ENCODE peak calls at places on chromosomes 7 and 10, in nine cellular contexts. One of them, this sample, is unnamed. For H3K4me1, the result is how much of the 10 kb centered on the place peaks cover.

GRCh38 chr10:86295791-86296190 is 70.8 kb downstream of the GRID1 start:
- DNase-seq in H1: peak
- DNase-seq in GM23338: no peak
- DNase-seq in CD8-positive, alpha-beta memory T cell: no peak
- DNase-seq in thoracic aorta: no peak
- DNase-seq in sigmoid colon: peak
- DNase-seq in CD8-positive, alpha-beta T cell: no peak
- DNase-seq in lower lobe of right lung: no peak
- DNase-seq in psoas muscle: no peak
- DNase-seq in this sample: peak

GRCh38 chr10:102675887-102676616 is 31.8 kb downstream of the TRIM8 start:
- DNase-seq in CD8-positive, alpha-beta T cell: no peak
- DNase-seq in lower lobe of right lung: no peak
- DNase-seq in CD8-positive, alpha-beta memory T cell: no peak
- DNase-seq in thoracic aorta: no peak
- DNase-seq in GM23338: no peak
- DNase-seq in H1: no peak
- DNase-seq in psoas muscle: no peak
- DNase-seq in sigmoid colon: peak
- DNase-seq in this sample: no peak

GRCh38 chr7:117269417-117269816 is 53.4 kb downstream of the WNT2 start:
- DNase-seq in CD8-positive, alpha-beta T cell: no peak
- DNase-seq in lower lobe of right lung: no peak
- DNase-seq in sigmoid colon: no peak
- DNase-seq in CD8-positive, alpha-beta memory T cell: no peak
- DNase-seq in H1: no peak
- DNase-seq in psoas muscle: no peak
- DNase-seq in GM23338: no peak
- DNase-seq in thoracic aorta: no peak
- DNase-seq in this sample: no peak

GRCh38 chr7:4189151-4189570 is 492.9 kb upstream of the FOXK1 start:
- DNase-seq in CD8-positive, alpha-beta memory T cell: no peak
- DNase-seq in lower lobe of right lung: peak
- DNase-seq in CD8-positive, alpha-beta T cell: no peak
- DNase-seq in thoracic aorta: peak
- DNase-seq in sigmoid colon: peak
- DNase-seq in psoas muscle: peak
- DNase-seq in GM23338: no peak
- DNase-seq in H1: no peak
- DNase-seq in this sample: peak

GRCh38 chr10:27741173-27742091 is 4.2 kb downstream of the MKX start:
- DNase-seq in CD8-positive, alpha-beta memory T cell: no peak
- DNase-seq in sigmoid colon: peak
- DNase-seq in psoas muscle: peak
- DNase-seq in lower lobe of right lung: no peak
- DNase-seq in CD8-positive, alpha-beta T cell: no peak
- DNase-seq in GM23338: peak
- DNase-seq in H1: peak
- DNase-seq in thoracic aorta: no peak
- DNase-seq in this sample: peak

GRCh38 chr10:114350751-114351150 is 53.6 kb downstream of the AFAP1L2 start:
- DNase-seq in CD8-positive, alpha-beta T cell: no peak
- DNase-seq in GM23338: peak
- DNase-seq in CD8-positive, alpha-beta memory T cell: no peak
- DNase-seq in thoracic aorta: no peak
- DNase-seq in sigmoid colon: no peak
- DNase-seq in lower lobe of right lung: no peak
- DNase-seq in psoas muscle: no peak
- DNase-seq in H1: no peak
- DNase-seq in this sample: no peak

GRCh38 chr10:28241766-28242399 is 61.0 kb downstream of the MPP7 start:
- DNase-seq in lower lobe of right lung: no peak
- DNase-seq in thoracic aorta: no peak
- DNase-seq in CD8-positive, alpha-beta T cell: peak
- DNase-seq in sigmoid colon: no peak
- DNase-seq in GM23338: peak
- DNase-seq in CD8-positive, alpha-beta memory T cell: peak
- DNase-seq in H1: no peak
- DNase-seq in psoas muscle: no peak
- DNase-seq in this sample: no peak

GRCh38 chr10:43461950-43462349 is 25.0 kb downstream of the ZNF487 start:
- DNase-seq in GM23338: peak
- DNase-seq in psoas muscle: no peak
- DNase-seq in CD8-positive, alpha-beta memory T cell: peak
- DNase-seq in sigmoid colon: no peak
- DNase-seq in lower lobe of right lung: no peak
- DNase-seq in CD8-positive, alpha-beta T cell: no peak
- DNase-seq in thoracic aorta: no peak
- DNase-seq in H1: no peak
- DNase-seq in this sample: no peak

GRCh38 chr7:73341877-73342276 is 13.9 kb downstream of the FKBP6 start:
- DNase-seq in H1: no peak
- DNase-seq in CD8-positive, alpha-beta T cell: no peak
- DNase-seq in sigmoid colon: no peak
- DNase-seq in psoas muscle: no peak
- DNase-seq in CD8-positive, alpha-beta memory T cell: no peak
- DNase-seq in lower lobe of right lung: no peak
- DNase-seq in thoracic aorta: no peak
- DNase-seq in GM23338: no peak
- DNase-seq in this sample: no peak

GRCh38 chr7:73342645-73343044 is 14.7 kb downstream of the FKBP6 start:
- DNase-seq in CD8-positive, alpha-beta T cell: no peak
- DNase-seq in H1: no peak
- DNase-seq in psoas muscle: no peak
- DNase-seq in sigmoid colon: no peak
- DNase-seq in thoracic aorta: no peak
- DNase-seq in GM23338: peak
- DNase-seq in lower lobe of right lung: no peak
- DNase-seq in CD8-positive, alpha-beta memory T cell: no peak
- DNase-seq in this sample: no peak

GRCh38 chr7:73343671-73344380 is 15.9 kb downstream of the FKBP6 start:
- DNase-seq in H1: no peak
- DNase-seq in CD8-positive, alpha-beta T cell: no peak
- DNase-seq in sigmoid colon: no peak
- DNase-seq in psoas muscle: no peak
- DNase-seq in CD8-positive, alpha-beta memory T cell: no peak
- DNase-seq in GM23338: no peak
- DNase-seq in lower lobe of right lung: no peak
- DNase-seq in thoracic aorta: no peak
- DNase-seq in this sample: no peak

GRCh38 chr7:73338321-73338720 is 10.4 kb downstream of the FKBP6 start:
- DNase-seq in CD8-positive, alpha-beta memory T cell: no peak
- DNase-seq in H1: no peak
- DNase-seq in GM23338: no peak
- DNase-seq in sigmoid colon: no peak
- DNase-seq in thoracic aorta: no peak
- DNase-seq in CD8-positive, alpha-beta T cell: no peak
- DNase-seq in lower lobe of right lung: no peak
- DNase-seq in psoas muscle: no peak
- DNase-seq in this sample: no peak

GRCh38 chr7:73340514-73340913 is 12.6 kb downstream of the FKBP6 start:
- DNase-seq in thoracic aorta: no peak
- DNase-seq in CD8-positive, alpha-beta T cell: no peak
- DNase-seq in psoas muscle: no peak
- DNase-seq in H1: no peak
- DNase-seq in GM23338: peak
- DNase-seq in CD8-positive, alpha-beta memory T cell: no peak
- DNase-seq in lower lobe of right lung: no peak
- DNase-seq in sigmoid colon: no peak
- DNase-seq in this sample: no peak
- H3K4me1 ChIP-seq in thoracic aorta: under half
- H3K4me1 ChIP-seq in CD8-positive, alpha-beta T cell: under half
- H3K4me1 ChIP-seq in psoas muscle: under half
- H3K4me1 ChIP-seq in H1: under half
- H3K4me1 ChIP-seq in GM23338: under half
- H3K4me1 ChIP-seq in CD8-positive, alpha-beta memory T cell: under half
- H3K4me1 ChIP-seq in lower lobe of right lung: under half
- H3K4me1 ChIP-seq in sigmoid colon: under half
- H3K4me1 ChIP-seq in this sample: under half

DNA sequence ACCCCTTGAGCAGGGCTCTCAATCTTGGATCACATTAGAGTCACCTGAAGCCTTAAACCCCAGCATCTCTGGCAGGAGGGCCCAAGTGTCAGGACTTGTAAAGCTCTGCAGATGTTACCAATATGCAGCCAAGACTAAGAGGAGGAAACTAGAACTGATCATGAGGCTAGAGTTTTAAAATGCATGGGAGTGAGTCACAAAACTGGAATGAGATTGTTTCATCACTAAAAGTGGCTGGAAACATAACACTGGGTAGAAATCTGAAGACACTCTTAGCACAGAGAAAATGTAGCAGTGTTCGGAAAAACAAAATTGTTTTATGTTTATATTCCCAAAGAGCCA is 63.3 kb upstream of the GHITM start:
- DNase-seq in CD8-positive, alpha-beta T cell: no peak
- DNase-seq in GM23338: no peak
- DNase-seq in thoracic aorta: no peak
- DNase-seq in sigmoid colon: peak
- DNase-seq in psoas muscle: no peak
- DNase-seq in CD8-positive, alpha-beta memory T cell: no peak
- DNase-seq in H1: no peak
- DNase-seq in lower lobe of right lung: no peak
- DNase-seq in this sample: no peak
- H3K27ac ChIP-seq in CD8-positive, alpha-beta T cell: no peak
- H3K27ac ChIP-seq in GM23338: no peak
- H3K27ac ChIP-seq in thoracic aorta: no peak
- H3K27ac ChIP-seq in sigmoid colon: peak
- H3K27ac ChIP-seq in psoas muscle: peak
- H3K27ac ChIP-seq in CD8-positive, alpha-beta memory T cell: no peak
- H3K27ac ChIP-seq in H1: no peak
- H3K27ac ChIP-seq in lower lobe of right lung: no peak
- H3K27ac ChIP-seq in this sample: no peak

GRCh38 chr10:44978570-44979280 is at the start of gene DEPP1:
- DNase-seq in thoracic aorta: peak
- DNase-seq in CD8-positive, alpha-beta T cell: no peak
- DNase-seq in H1: peak
- DNase-seq in GM23338: peak
- DNase-seq in psoas muscle: peak
- DNase-seq in lower lobe of right lung: peak
- DNase-seq in CD8-positive, alpha-beta memory T cell: no peak
- DNase-seq in sigmoid colon: peak
- DNase-seq in this sample: peak
- H3K4me1 ChIP-seq in thoracic aorta: half or more
- H3K4me1 ChIP-seq in CD8-positive, alpha-beta T cell: under half
- H3K4me1 ChIP-seq in H1: under half
- H3K4me1 ChIP-seq in GM23338: under half
- H3K4me1 ChIP-seq in psoas muscle: half or more
- H3K4me1 ChIP-seq in lower lobe of right lung: half or more
- H3K4me1 ChIP-seq in CD8-positive, alpha-beta memory T cell: under half
- H3K4me1 ChIP-seq in sigmoid colon: half or more
- H3K4me1 ChIP-seq in this sample: under half

DNA sequence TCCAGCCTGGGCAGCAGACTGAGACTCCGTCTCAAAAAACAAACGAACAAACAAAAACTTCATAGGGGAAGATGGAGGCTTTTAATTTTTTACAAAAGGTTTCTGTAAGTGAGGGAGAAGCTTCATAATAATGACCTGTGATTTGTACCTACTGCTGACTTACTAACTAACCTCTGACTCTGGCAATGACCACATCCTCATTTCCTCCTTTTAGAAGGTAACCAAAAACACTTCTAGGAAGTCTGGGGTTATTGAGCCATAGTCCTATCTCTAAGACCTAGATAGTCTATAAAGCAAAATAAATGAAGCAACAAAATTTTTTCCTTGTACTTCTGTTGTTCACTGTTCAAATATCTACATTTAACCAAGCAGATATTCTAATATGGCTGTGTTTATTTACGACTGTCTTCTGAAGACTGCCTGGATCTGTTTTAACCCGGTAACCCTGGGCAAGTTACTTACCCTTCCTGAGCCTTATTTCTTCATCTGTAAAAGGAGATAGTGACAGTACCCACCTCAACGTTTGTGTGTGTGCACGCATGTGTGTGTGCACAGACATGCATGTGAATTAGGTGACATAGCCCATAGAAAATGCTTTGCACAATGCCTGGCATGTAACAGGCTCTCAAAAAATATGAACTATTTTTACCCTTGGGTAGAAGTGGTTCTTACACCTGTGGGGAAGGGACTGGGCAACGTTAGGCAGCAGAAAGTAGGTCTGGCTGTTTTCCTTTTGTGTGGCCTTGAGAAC is 30.8 kb upstream of the SMNDC1 start:
- DNase-seq in thoracic aorta: no peak
- DNase-seq in CD8-positive, alpha-beta T cell: no peak
- DNase-seq in lower lobe of right lung: no peak
- DNase-seq in psoas muscle: no peak
- DNase-seq in sigmoid colon: no peak
- DNase-seq in CD8-positive, alpha-beta memory T cell: no peak
- DNase-seq in H1: no peak
- DNase-seq in GM23338: no peak
- DNase-seq in this sample: no peak
- H3K27ac ChIP-seq in thoracic aorta: no peak
- H3K27ac ChIP-seq in CD8-positive, alpha-beta T cell: no peak
- H3K27ac ChIP-seq in lower lobe of right lung: no peak
- H3K27ac ChIP-seq in psoas muscle: no peak
- H3K27ac ChIP-seq in sigmoid colon: peak
- H3K27ac ChIP-seq in CD8-positive, alpha-beta memory T cell: no peak
- H3K27ac ChIP-seq in H1: no peak
- H3K27ac ChIP-seq in GM23338: peak
- H3K27ac ChIP-seq in this sample: no peak

DNA sequence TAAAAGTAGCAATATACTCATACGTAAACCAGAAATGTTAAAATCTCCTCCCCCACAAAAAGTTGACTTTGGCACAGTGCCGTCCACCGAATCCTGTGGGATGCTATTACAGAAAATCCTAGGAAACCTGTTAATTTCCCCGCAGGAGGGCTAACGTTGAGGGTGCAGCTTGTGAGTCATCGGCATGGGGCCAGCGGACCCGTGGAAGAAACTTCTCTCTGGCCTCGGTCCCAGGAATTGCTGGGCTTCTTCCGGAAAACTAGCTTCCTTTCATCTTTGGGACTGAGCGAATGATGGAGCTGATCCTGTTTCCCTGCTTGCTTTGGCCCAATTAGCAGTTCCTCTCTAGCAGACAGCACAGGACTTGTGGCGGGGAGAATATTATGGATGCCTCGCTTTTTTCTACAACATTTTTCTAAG is 13.4 kb downstream of the CRYGN start:
- DNase-seq in psoas muscle: peak
- DNase-seq in lower lobe of right lung: peak
- DNase-seq in CD8-positive, alpha-beta memory T cell: no peak
- DNase-seq in thoracic aorta: peak
- DNase-seq in CD8-positive, alpha-beta T cell: no peak
- DNase-seq in GM23338: no peak
- DNase-seq in H1: no peak
- DNase-seq in sigmoid colon: peak
- DNase-seq in this sample: peak
- H3K4me1 ChIP-seq in psoas muscle: under half
- H3K4me1 ChIP-seq in lower lobe of right lung: under half
- H3K4me1 ChIP-seq in CD8-positive, alpha-beta memory T cell: half or more
- H3K4me1 ChIP-seq in thoracic aorta: half or more
- H3K4me1 ChIP-seq in CD8-positive, alpha-beta T cell: under half
- H3K4me1 ChIP-seq in GM23338: under half
- H3K4me1 ChIP-seq in H1: under half
- H3K4me1 ChIP-seq in sigmoid colon: under half
- H3K4me1 ChIP-seq in this sample: under half

DNA sequence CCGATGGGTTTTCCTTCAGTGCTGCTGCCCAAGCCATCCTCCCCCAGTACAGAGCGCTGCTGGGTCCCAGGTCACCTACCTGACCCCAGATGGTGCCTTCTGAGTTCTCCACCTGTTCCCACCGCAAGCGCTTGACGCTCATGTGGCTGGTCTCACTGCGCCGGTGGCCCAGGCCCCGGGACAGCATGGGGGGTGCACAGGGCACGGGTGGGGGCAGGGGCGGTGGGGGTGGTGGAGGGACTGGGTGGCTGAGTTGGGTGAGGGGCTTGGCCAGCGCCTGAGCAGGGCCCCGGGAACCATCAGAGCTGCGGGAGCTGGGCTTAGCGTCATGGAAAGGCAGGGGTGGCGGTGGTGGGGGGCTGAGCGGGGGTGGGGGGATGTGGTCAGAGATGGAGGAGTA is 43.4 kb downstream of the GRID2IP start:
- DNase-seq in CD8-positive, alpha-beta memory T cell: no peak
- DNase-seq in sigmoid colon: no peak
- DNase-seq in GM23338: no peak
- DNase-seq in H1: no peak
- DNase-seq in lower lobe of right lung: no peak
- DNase-seq in psoas muscle: no peak
- DNase-seq in thoracic aorta: no peak
- DNase-seq in CD8-positive, alpha-beta T cell: no peak
- DNase-seq in this sample: no peak
- H3K27ac ChIP-seq in CD8-positive, alpha-beta memory T cell: no peak
- H3K27ac ChIP-seq in sigmoid colon: no peak
- H3K27ac ChIP-seq in GM23338: no peak
- H3K27ac ChIP-seq in H1: no peak
- H3K27ac ChIP-seq in lower lobe of right lung: no peak
- H3K27ac ChIP-seq in psoas muscle: no peak
- H3K27ac ChIP-seq in thoracic aorta: no peak
- H3K27ac ChIP-seq in CD8-positive, alpha-beta T cell: no peak
- H3K27ac ChIP-seq in this sample: no peak